ENCODE peak calls at places on chromosomes 3 and 15, in ten cellular contexts. T, D, K, A, R, F, N, C, M and E are unnamed samples.

GRCh38 chr15:41940441-41940857 is 31.9 kb downstream of the EHD4 start:
- DNase-seq in T (no peak), K (peak), M (peak), A (no peak), C (no peak), D (no peak), N (peak), R (no peak), F (no peak), E (no peak)

GRCh38 chr3:187066228-187066995 is 72.9 kb downstream of the RPL39L start:
- DNase-seq in C (peak), D (peak), R (peak), N (peak), M (peak), T (no peak), A (peak), K (no peak), F (no peak), E (peak)

GRCh38 chr3:104575631-104576030 is 791.1 kb upstream of the ALCAM start:
- DNase-seq in T (no peak), C (no peak), A (no peak), K (no peak), D (peak), N (no peak), R (no peak), F (no peak), M (no peak), E (no peak)

GRCh38 chr3:177201707-177202397 is 4.6 kb upstream of the TBL1XR1 start:
- DNase-seq in T (no peak), K (no peak), F (no peak), A (peak), N (peak), D (no peak), R (peak), C (peak), M (peak), E (no peak)

GRCh38 chr3:125440559-125440955 is 65.4 kb upstream of the ZNF148 start:
- DNase-seq in A (no peak), F (peak), C (no peak), K (no peak), M (no peak), R (no peak), D (no peak), T (no peak), N (no peak), E (no peak)

GRCh38 chr3:187807086-187807862 is 62.0 kb upstream of the BCL6 start:
- DNase-seq in K (no peak), N (no peak), D (no peak), A (no peak), T (no peak), R (no peak), F (no peak), C (no peak), M (no peak), E (no peak)

GRCh38 chr15:58346361-58346760 is 85.4 kb upstream of the LIPC start:
- DNase-seq in F (no peak), D (no peak), R (no peak), K (no peak), A (no peak), N (peak), T (no peak), C (no peak), M (no peak), E (no peak)

GRCh38 chr3:179071161-179071568 is 444 bp downstream of the ZMAT3 start:
- DNase-seq in M (peak), C (peak), K (peak), F (no peak), D (peak), R (peak), A (no peak), N (no peak), T (no peak), E (peak)

GRCh38 chr15:31396881-31397560 is 70.4 kb downstream of the KLF13 start:
- DNase-seq in D (peak), M (no peak), A (peak), N (peak), C (no peak), F (peak), T (peak), K (no peak), R (peak), E (peak)

GRCh38 chr3:150613709-150614480 is 10.8 kb downstream of the SELENOT start:
- DNase-seq in A (no peak), C (no peak), T (no peak), D (no peak), N (no peak), K (no peak), R (no peak), M (no peak), F (no peak), E (no peak)

GRCh38 chr15:64229129-64229724 is 66.4 kb upstream of the PPIB start:
- DNase-seq in F (no peak), N (no peak), R (no peak), C (no peak), T (no peak), K (no peak), M (no peak), D (no peak), A (no peak), E (no peak)

GRCh38 chr3:42601898-42602581 is 1.6 kb downstream of the NKTR start:
- DNase-seq in T (no peak), C (no peak), K (no peak), A (peak), R (no peak), D (no peak), M (no peak), N (no peak), F (no peak), E (no peak)

GRCh38 chr3:108153451-108153981 is 62.7 kb upstream of the CD47 start:
- DNase-seq in T (no peak), K (no peak), D (peak), M (peak), N (peak), C (peak), F (peak), R (peak), A (peak), E (peak)

GRCh38 chr15:100383302-100384107 is 41.7 kb upstream of the ADAMTS17 start:
- DNase-seq in D (peak), M (no peak), C (peak), K (no peak), F (peak), R (no peak), N (no peak), A (peak), T (peak), E (peak)

GRCh38 chr3:97968376-97968775 is 3.9 kb downstream of the RIOX2 start:
- DNase-seq in T (no peak), F (no peak), D (no peak), M (no peak), C (no peak), K (no peak), A (no peak), R (no peak), N (no peak), E (no peak)

GRCh38 chr3:149352556-149352955 is 19.1 kb upstream of the TM4SF18 start:
- DNase-seq in A (peak), M (peak), N (peak), F (peak), K (peak), T (peak), C (peak), R (peak), D (peak), E (peak)

GRCh38 chr15:45030743-45031142 is 7.7 kb downstream of the SORD start:
- DNase-seq in R (no peak), T (no peak), D (no peak), N (no peak), M (no peak), F (no peak), K (no peak), C (no peak), A (no peak), E (no peak)

GRCh38 chr3:58697552-58697951 is 31.0 kb upstream of the FAM3D start:
- DNase-seq in F (no peak), D (no peak), N (no peak), T (no peak), M (no peak), C (no peak), A (no peak), R (no peak), K (no peak), E (no peak)